ENCODE peak calls at places on chromosomes 1 and 21, in nine cellular contexts. Q, R, B, X, S, E, V, Z and G are unnamed samples.

GRCh38 chr1:96519851-96520281 is 201.7 kb upstream of the PTBP2 start:
- DNase-seq in Q (no peak), R (no peak), B (no peak), X (no peak), S (no peak), E (no peak), V (no peak), Z (no peak), G (no peak)

GRCh38 chr1:180524915-180525695 is 22.7 kb upstream of the ACBD6 start:
- DNase-seq in Q (peak; percentile 91), R (no peak), B (no peak), X (no peak), S (no peak), E (peak; percentile 97), V (no peak), Z (no peak), G (no peak)

GRCh38 chr1:156664046-156664948 is 12.9 kb downstream of the NES start:
- DNase-seq in Q (no peak), R (no peak), B (no peak), X (no peak), S (no peak), E (no peak), V (no peak), Z (no peak), G (peak; percentile 46)

GRCh38 chr21:46500224-46500861 is 41.7 kb downstream of the DIP2A start:
- DNase-seq in Q (peak; percentile 52), R (no peak), B (no peak), X (no peak), S (no peak), E (peak; percentile 27), V (no peak), Z (no peak), G (no peak)

GRCh38 chr1:108830119-108831008 is 26.5 kb downstream of the AKNAD1 start:
- DNase-seq in Q (peak; percentile 82), R (peak; percentile 35), B (peak; percentile 92), X (peak; percentile 69), S (peak; percentile 98), E (peak; percentile 85), V (no peak), Z (peak; percentile 62), G (peak; percentile 98)

GRCh38 chr21:33480481-33481103 is 818 bp upstream of the TMEM50B start:
- DNase-seq in Q (no peak), R (no peak), B (no peak), X (no peak), S (no peak), E (no peak), V (no peak), Z (no peak), G (no peak)

GRCh38 chr1:54798769-54799641 is 2.1 kb downstream of the TTC22 start:
- DNase-seq in Q (peak; percentile 80), R (no peak), B (peak; percentile 38), X (no peak), S (no peak), E (peak; percentile 93), V (peak; percentile 8), Z (no peak), G (no peak)

GRCh38 chr1:233127157-233127556 is 168.4 kb downstream of the PCNX2 start:
- DNase-seq in Q (peak; percentile 33), R (no peak), B (no peak), X (no peak), S (no peak), E (peak; percentile 61), V (no peak), Z (no peak), G (no peak)

GRCh38 chr1:75316230-75316629 is 182.0 kb downstream of the LHX8 start:
- DNase-seq in Q (no peak), R (no peak), B (no peak), X (no peak), S (no peak), E (no peak), V (no peak), Z (no peak), G (no peak)

GRCh38 chr1:243667133-243667532 is 182.9 kb downstream of the AKT3 start:
- DNase-seq in Q (no peak), R (no peak), B (no peak), X (no peak), S (no peak), E (no peak), V (no peak), Z (no peak), G (no peak)

GRCh38 chr1:199821029-199821779 is 206.3 kb upstream of the NR5A2 start:
- DNase-seq in Q (peak; percentile 12), R (no peak), B (no peak), X (no peak), S (no peak), E (peak; percentile 2), V (no peak), Z (no peak), G (no peak)

GRCh38 chr1:192973988-192974387 is 85.2 kb downstream of the UCHL5 start:
- DNase-seq in Q (peak; percentile 91), R (no peak), B (no peak), X (no peak), S (no peak), E (peak; percentile 90), V (no peak), Z (no peak), G (no peak)

GRCh38 chr1:216627252-216627651 is 96.0 kb downstream of the ESRRG start:
- DNase-seq in Q (no peak), R (no peak), B (no peak), X (no peak), S (no peak), E (no peak), V (no peak), Z (no peak), G (no peak)

GRCh38 chr1:201399018-201399351 is at the start of gene LAD1:
- DNase-seq in Q (no peak), R (no peak), B (no peak), X (no peak), S (no peak), E (no peak), V (no peak), Z (no peak), G (no peak)

GRCh38 chr1:117654485-117655219 is 48.8 kb downstream of the TENT5C start:
- DNase-seq in Q (peak; percentile 32), R (no peak), B (no peak), X (no peak), S (no peak), E (peak; percentile 32), V (no peak), Z (no peak), G (no peak)

GRCh38 chr1:165235777-165236285 is 120.7 kb downstream of the LMX1A start:
- DNase-seq in Q (no peak), R (no peak), B (peak; percentile 50), X (no peak), S (no peak), E (no peak), V (no peak), Z (no peak), G (no peak)
- H3K4me3 ChIP-seq in Q (no peak overlapping the region), R (peak overlapping the region; percentile 20), B (peak overlapping the region; percentile 65), X (no peak overlapping the region), S (no peak overlapping the region), E (no peak overlapping the region), V (no peak overlapping the region), Z (peak overlapping the region; percentile 43), G (peak overlapping the region; percentile 8)

DNA sequence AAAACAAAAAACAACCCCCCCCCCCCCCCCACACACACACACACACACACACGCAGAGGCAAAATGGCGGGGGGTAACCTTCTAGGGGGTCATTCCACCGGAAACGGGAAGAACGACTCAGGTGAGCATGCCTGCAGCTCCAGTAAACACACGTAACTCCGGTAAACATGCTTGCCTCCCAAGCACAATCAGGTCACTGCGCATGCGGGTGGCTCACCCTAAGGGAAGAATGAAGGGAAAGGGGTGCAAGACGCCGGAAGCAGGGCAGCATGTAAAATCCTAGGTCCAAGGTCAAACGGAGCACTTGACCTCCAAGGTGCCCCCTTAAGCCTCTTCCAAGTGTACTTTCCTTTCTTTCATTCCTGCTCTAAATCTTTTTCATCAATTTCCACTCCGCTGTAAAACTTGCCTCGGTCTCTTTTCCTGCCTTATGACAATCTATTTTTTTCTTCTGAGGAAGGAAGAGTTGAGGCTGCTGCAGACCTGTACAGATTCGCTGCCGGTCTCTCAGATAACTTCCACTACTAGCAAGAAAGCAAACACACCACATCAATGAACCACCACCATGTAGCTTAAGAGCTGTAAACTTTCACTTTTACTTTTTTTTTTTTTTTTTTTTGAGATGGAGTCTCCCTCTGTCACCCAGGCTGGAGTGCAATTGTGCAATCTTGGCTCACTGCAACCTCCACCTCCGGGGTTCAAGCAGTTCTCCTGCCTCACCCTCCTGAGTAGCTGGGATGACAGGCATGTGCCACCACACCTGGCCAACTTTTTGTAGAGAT is 21.0 kb upstream of the CBR3 start:
- DNase-seq in Q (peak; percentile 66), R (peak; percentile 47), B (no peak), X (no peak), S (no peak), E (peak; percentile 66), V (peak; percentile 67), Z (no peak), G (no peak)
- H3K4me3 ChIP-seq in Q (peak overlapping the region; percentile 32), R (no peak overlapping the region), B (no peak overlapping the region), X (no peak overlapping the region), S (no peak overlapping the region), E (peak overlapping the region; percentile 23), V (peak overlapping the region; percentile 65), Z (no peak overlapping the region), G (no peak overlapping the region)

GRCh38 chr1:211574705-211575104 is 4.3 kb downstream of the SLC30A1 start:
- DNase-seq in Q (peak; percentile 63), R (no peak), B (no peak), X (no peak), S (no peak), E (peak; percentile 46), V (no peak), Z (no peak), G (no peak)
- H3K4me3 ChIP-seq in Q (no peak overlapping the region), R (no peak overlapping the region), B (no peak overlapping the region), X (no peak overlapping the region), S (no peak overlapping the region), E (no peak overlapping the region), V (no peak overlapping the region), Z (no peak overlapping the region), G (no peak overlapping the region)

DNA sequence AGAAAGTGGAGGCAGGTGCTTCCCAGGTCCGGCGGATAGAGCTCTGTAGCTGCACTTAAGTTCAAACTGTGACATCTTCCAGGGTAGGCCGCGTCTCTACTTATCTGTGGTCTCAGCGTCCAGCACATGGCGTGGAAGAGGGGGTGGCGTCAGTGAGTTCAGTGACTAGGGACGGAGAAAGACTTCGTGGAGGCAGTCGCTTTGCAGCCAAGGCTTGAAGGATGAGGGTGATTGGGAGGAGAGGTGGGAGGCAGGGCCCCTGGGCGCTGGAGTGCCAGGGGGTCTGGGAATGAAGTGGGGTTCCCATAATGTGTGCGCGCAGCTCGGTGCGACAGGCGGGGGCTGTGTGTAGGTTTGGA is 444 bp upstream of the AGO1 start:
- DNase-seq in Q (no peak), R (no peak), B (no peak), X (no peak), S (no peak), E (no peak), V (no peak), Z (no peak), G (no peak)
- H3K4me3 ChIP-seq in Q (peak overlapping the region; percentile 98), R (peak overlapping the region; percentile 96), B (peak overlapping the region; percentile 98), X (peak overlapping the region; percentile 3), S (peak overlapping the region; percentile 35), E (peak overlapping the region; percentile 28), V (peak overlapping the region; percentile 27), Z (peak overlapping the region; percentile 100), G (peak overlapping the region; percentile 77)